ENCODE peak calls at places on chromosome 17, in six cellular contexts. B, R, Q, T, O and S are unnamed samples.

GRCh38 chr17:59345476-59345875 is 14.0 kb downstream of the YPEL2 start:
- DNase-seq in B (no peak), R (no peak), Q (no peak), T (no peak), O (no peak), S (no peak)

GRCh38 chr17:38701504-38702165 is 3.4 kb upstream of the MLLT6 start:
- DNase-seq in B (no peak), R (peak), Q (peak), T (peak), O (no peak), S (peak)

GRCh38 chr17:62995377-62995885 is 29.4 kb downstream of the TANC2 start:
- DNase-seq in B (no peak), R (peak), Q (peak), T (peak), O (no peak), S (peak)

GRCh38 chr17:64148017-64148631 is 18.2 kb upstream of the ERN1 start:
- DNase-seq in B (no peak), R (no peak), Q (peak), T (no peak), O (no peak), S (no peak)

GRCh38 chr17:75535119-75535537 is 9.6 kb downstream of the LLGL2 start:
- DNase-seq in B (no peak), R (no peak), Q (no peak), T (no peak), O (no peak), S (no peak)

GRCh38 chr17:66893382-66893781 is 58.5 kb downstream of the CACNG5 start:
- DNase-seq in B (no peak), R (no peak), Q (no peak), T (peak), O (no peak), S (no peak)

GRCh38 chr17:75563063-75563758 is 24.4 kb upstream of the MYO15B start:
- DNase-seq in B (no peak), R (no peak), Q (no peak), T (no peak), O (no peak), S (no peak)

GRCh38 chr17:18382441-18383078 is 5.0 kb downstream of the EVPLL start:
- DNase-seq in B (peak), R (no peak), Q (no peak), T (no peak), O (no peak), S (no peak)

GRCh38 chr17:77873518-77874302 is 84.8 kb upstream of the TNRC6C start:
- DNase-seq in B (no peak), R (no peak), Q (no peak), T (no peak), O (no peak), S (no peak)

GRCh38 chr17:58046230-58047094 is 36.8 kb upstream of the DYNLL2 start:
- DNase-seq in B (peak), R (no peak), Q (peak), T (no peak), O (no peak), S (no peak)

GRCh38 chr17:54891176-54891821 is 9.4 kb upstream of the TOM1L1 start:
- DNase-seq in B (peak), R (peak), Q (peak), T (peak), O (no peak), S (no peak)

DNA sequence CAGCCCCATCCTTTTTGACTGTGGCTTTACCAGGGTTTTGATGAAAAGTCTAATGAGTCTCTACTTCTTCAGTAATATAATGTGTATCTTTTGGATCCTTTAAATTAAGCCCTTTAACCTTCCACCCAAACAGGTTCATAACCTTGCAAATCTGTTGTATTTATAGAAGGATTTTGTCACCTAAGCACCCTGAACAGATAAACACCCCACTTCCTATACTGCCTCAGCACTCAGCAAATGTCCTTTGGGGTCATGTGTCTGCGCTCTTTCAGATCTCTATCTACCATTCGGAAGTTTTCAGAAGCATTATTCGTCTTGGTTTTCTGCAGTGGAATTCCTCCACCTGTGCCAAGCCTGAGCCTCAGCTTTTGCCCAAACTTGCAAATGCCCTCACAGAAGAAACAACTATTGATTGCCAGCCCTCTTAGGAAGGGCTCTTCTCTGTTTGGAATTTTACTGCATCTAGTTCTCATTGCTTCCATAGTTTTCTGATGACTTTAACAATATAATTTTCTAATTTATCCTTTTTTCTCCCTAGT is 214.8 kb upstream of the KCNJ16 start:
- DNase-seq in B (no peak), R (no peak), Q (no peak), T (no peak), O (no peak), S (no peak)
- H3K18ac ChIP-seq in B (no peak), R (no peak), Q (no peak), T (no peak), O (no peak), S (no peak)

GRCh38 chr17:33765871-33766270 is 472.8 kb upstream of the ASIC2 start:
- DNase-seq in B (no peak), R (no peak), Q (no peak), T (no peak), O (no peak), S (no peak)
- H3K18ac ChIP-seq in B (no peak), R (no peak), Q (no peak), T (no peak), O (no peak), S (no peak)

GRCh38 chr17:40443988-40444899 is 994 bp downstream of the IGFBP4 start:
- DNase-seq in B (no peak), R (no peak), Q (peak), T (peak), O (no peak), S (no peak)
- H3K18ac ChIP-seq in B (no peak), R (peak), Q (peak), T (peak), O (peak), S (no peak)

GRCh38 chr17:44599298-44600175 is 42.3 kb downstream of the FZD2 start:
- DNase-seq in B (peak), R (peak), Q (peak), T (peak), O (no peak), S (peak)
- H3K18ac ChIP-seq in B (no peak), R (peak), Q (peak), T (peak), O (peak), S (peak)

GRCh38 chr17:1865252-1866037 is 35.6 kb downstream of the RPA1 start:
- DNase-seq in B (no peak), R (no peak), Q (peak), T (peak), O (no peak), S (peak)
- H3K18ac ChIP-seq in B (no peak), R (no peak), Q (no peak), T (no peak), O (no peak), S (no peak)

DNA sequence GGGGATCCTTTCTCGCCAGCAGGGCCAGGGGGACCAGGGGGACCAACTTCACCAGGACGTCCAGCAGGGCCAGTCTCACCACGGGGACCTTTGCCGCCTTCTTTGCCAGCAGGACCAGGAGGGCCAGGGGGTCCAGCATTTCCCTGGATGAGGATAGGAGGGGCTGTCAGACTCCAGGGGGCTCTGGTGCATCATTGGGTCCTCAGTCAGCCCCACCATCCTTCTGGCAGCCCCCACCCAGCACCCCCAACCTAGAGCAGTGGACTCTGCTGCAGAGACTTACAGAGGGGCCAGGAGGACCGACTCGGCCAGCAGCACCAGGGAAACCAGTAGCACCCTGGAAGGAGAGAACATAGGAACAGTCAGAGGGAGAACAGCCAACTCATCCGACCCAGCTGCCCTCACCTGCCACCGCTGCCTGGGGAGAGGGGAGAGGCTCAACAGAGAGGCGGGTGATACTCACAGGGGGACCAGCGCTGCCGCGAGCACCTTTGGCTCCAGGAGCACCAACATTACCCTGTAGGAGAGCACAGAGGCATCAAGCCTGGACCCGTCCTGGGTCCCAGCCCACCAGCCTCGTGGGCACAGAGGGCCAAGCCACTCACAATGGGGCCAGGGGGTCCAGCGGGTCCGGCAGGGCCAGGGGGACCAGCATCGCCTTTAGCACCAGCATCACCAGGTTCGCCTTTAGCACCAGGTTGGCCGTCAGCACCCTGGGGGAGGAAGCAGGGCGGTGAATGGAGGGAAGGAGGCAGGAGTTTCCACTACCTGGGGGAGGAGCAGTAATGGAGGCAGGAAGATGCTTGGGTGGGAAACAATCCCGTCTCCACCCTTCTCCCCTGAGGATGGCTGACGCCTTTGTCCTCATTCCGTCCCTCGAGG is 11.8 kb downstream of the COL1A1 start:
- DNase-seq in B (no peak), R (no peak), Q (no peak), T (peak), O (no peak), S (no peak)
- H3K18ac ChIP-seq in B (no peak), R (no peak), Q (no peak), T (peak), O (no peak), S (no peak)

GRCh38 chr17:8221663-8222379 is 11.4 kb upstream of the AURKB start:
- DNase-seq in B (peak), R (peak), Q (peak), T (peak), O (peak), S (peak)
- H3K18ac ChIP-seq in B (peak), R (peak), Q (peak), T (peak), O (peak), S (peak)

GRCh38 chr17:81483085-81483861 is 29.3 kb downstream of the ACTG1 start:
- DNase-seq in B (peak), R (no peak), Q (no peak), T (no peak), O (no peak), S (no peak)
- H3K18ac ChIP-seq in B (no peak), R (peak), Q (peak), T (no peak), O (no peak), S (no peak)

DNA sequence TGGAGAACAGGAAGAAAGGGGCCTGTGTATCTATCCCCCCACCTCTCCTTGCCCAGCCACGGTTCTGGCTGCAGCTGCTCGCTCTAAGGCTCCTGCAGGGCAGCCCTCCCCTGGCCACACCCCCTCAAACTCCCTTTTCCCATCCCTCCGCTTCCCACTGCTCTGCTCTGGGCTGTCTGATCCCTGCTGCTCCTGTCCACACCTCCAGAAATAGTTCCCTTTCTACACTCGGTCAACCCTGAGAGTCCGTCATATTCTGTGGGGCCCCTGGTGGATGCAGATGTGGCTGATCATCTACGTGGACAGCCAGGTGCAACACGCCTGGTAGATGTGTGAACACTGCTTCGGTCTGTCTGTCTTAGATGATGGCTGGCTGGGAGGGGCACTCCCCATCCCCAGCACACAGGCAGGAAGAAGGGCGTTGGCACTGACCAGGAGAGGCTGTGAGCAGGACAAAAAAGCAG is 19.3 kb upstream of the KRT19 start:
- DNase-seq in B (no peak), R (no peak), Q (no peak), T (no peak), O (no peak), S (peak)
- H3K18ac ChIP-seq in B (no peak), R (peak), Q (no peak), T (peak), O (no peak), S (peak)

DNA sequence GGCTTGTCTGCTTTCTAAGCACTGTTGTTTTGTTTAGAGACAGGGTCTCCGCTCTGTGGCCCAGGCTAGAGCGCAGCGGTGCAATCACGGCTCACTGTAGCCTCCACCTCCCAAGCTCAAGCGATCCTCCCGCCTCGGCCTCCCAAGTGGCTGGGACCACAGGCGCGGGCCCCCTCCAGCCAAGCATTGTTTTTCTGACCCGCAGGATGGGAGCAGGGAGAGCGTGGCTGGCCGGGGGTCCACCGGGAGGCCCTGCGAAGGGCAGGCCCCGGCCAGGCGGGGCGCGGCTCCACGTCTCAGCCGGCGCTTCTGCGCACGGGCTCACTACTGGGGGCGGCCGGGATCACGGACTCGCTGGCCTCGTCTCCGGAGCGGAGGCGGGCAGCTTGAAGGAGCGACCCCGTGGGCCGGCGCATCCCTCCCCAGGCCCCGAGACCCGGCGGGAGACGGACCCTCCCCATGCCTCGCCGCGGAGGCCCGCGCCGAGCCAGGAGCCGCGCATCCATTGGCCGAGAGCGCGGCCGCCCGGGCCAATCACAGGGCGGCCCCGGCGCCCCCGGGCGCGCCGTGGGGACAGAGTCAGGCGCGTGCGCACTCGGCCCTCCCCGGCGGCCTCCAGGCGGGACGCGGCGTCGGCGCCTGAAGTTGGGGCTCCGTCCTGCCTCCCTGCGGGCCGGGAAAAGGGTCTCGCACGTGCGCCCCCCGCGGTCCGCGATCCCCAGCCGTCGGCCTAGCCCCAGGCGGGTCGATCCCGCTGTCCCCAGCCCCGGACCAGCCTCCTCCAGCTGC is 24.9 kb downstream of the ACTG1 start:
- DNase-seq in B (peak), R (peak), Q (peak), T (peak), O (no peak), S (peak)
- H3K18ac ChIP-seq in B (peak), R (peak), Q (peak), T (peak), O (peak), S (peak)